ENCODE peak calls at places on chromosomes 1 and 21, in five cellular contexts. K is H9, F is trophoblast cell, X is mesendoderm, D is IMR-90. O is an unnamed sample.

GRCh38 chr1:183821309-183822080 is 16.6 kb downstream of the RGL1 start:
- DNase-seq in K (no peak), F (no peak), X (no peak), D (no peak), O (no peak)

GRCh38 chr1:53025034-53025777 is 36.8 kb upstream of the PODN start:
- DNase-seq in K (no peak), F (peak; percentile 86), X (peak; percentile 23), D (peak; percentile 87), O (no peak)

GRCh38 chr1:20705356-20705755 is 12.5 kb downstream of the KIF17 start:
- DNase-seq in K (no peak), F (no peak), X (peak; percentile 16), D (no peak), O (no peak)

GRCh38 chr1:30449428-30450147 is 273.8 kb downstream of the MATN1 start:
- DNase-seq in K (peak; percentile 13), F (no peak), X (no peak), D (no peak), O (no peak)

GRCh38 chr1:153192697-153193096 is 10.5 kb upstream of the LELP1 start:
- DNase-seq in K (peak; percentile 43), F (peak; percentile 57), X (peak; percentile 73), D (no peak), O (no peak)

GRCh38 chr1:201531551-201532425 is 7.1 kb upstream of the NAV1 start:
- DNase-seq in K (no peak), F (no peak), X (no peak), D (no peak), O (no peak)

GRCh38 chr1:230109871-230110667 is 43.0 kb downstream of the GALNT2 start:
- DNase-seq in K (no peak), F (no peak), X (no peak), D (peak; percentile 43), O (no peak)

GRCh38 chr1:206784471-206784903 is 12.2 kb upstream of the IL10 start:
- DNase-seq in K (no peak), F (no peak), X (no peak), D (no peak), O (no peak)

GRCh38 chr1:50978852-50979781 is 9.1 kb downstream of the CDKN2C start:
- DNase-seq in K (no peak), F (peak; percentile 18), X (peak; percentile 22), D (no peak), O (peak; percentile 47)

GRCh38 chr1:175287377-175287776 is 94.8 kb upstream of the KIAA0040 start:
- DNase-seq in K (no peak), F (no peak), X (no peak), D (no peak), O (no peak)

GRCh38 chr1:34396042-34396441 is 219.3 kb downstream of the C1orf94 start:
- DNase-seq in K (peak; percentile 35), F (no peak), X (peak; percentile 10), D (no peak), O (peak; percentile 19)

GRCh38 chr1:154351363-154352068 is 26.2 kb downstream of the ATP8B2 start:
- DNase-seq in K (no peak), F (no peak), X (no peak), D (no peak), O (no peak)

GRCh38 chr1:115400891-115401290 is 62.8 kb upstream of the NGF start:
- DNase-seq in K (no peak), F (no peak), X (no peak), D (no peak), O (no peak)

GRCh38 chr1:101465941-101466340 is 229.1 kb downstream of the S1PR1 start:
- DNase-seq in K (no peak), F (no peak), X (peak; percentile 18), D (no peak), O (no peak)

GRCh38 chr1:240092301-240093119 is 827 bp downstream of the FMN2 start:
- DNase-seq in K (peak; percentile 56), F (no peak), X (peak; percentile 80), D (peak; percentile 74), O (no peak)

GRCh38 chr21:28266061-28266460 is 726.6 kb downstream of the LTN1 start:
- DNase-seq in K (no peak), F (no peak), X (no peak), D (peak; percentile 48), O (no peak)

GRCh38 chr1:176880954-176881595 is 283.4 kb downstream of the ASTN1 start:
- DNase-seq in K (peak; percentile 81), F (peak; percentile 88), X (peak; percentile 88), D (peak; percentile 62), O (peak; percentile 64)

GRCh38 chr21:41664881-41665765 is 101.7 kb downstream of the RIPK4 start:
- DNase-seq in K (no peak), F (no peak), X (no peak), D (peak; percentile 67), O (no peak)

GRCh38 chr1:84827566-84827965 is 65.4 kb downstream of the LPAR3 start:
- DNase-seq in K (no peak), F (no peak), X (no peak), D (no peak), O (no peak)

DNA sequence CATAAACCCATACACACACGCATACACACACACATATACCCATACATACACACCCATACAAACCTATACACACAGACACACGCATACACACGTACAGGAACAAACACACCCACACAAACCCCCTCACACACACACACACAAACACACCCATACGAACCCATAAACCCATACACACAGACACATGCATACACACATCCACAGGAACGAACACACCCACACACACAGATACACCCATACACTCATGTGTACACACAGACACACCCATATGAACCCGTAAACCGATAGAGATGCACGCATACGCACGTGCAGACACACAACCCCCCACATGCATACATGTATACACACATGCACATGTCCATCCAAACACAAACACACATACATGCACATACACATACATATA is 9.5 kb downstream of the WNT9A start:
- DNase-seq in K (no peak), F (no peak), X (no peak), D (no peak), O (no peak)
- H3K79me1 ChIP-seq in K (no peaks in the 10 kb centered on the region), F (peaks cover 7% of the 10 kb centered on the region), X (no peaks in the 10 kb centered on the region), D (no peaks in the 10 kb centered on the region), O (peaks cover 2% of the 10 kb centered on the region)

GRCh38 chr1:227747382-227747781 is 12.1 kb downstream of the SNAP47 start:
- DNase-seq in K (no peak), F (no peak), X (no peak), D (no peak), O (no peak)

GRCh38 chr1:227745568-227745967 is 10.3 kb downstream of the SNAP47 start:
- DNase-seq in K (no peak), F (no peak), X (no peak), D (no peak), O (no peak)

GRCh38 chr1:227748496-227749182 is 13.4 kb downstream of the SNAP47 start:
- DNase-seq in K (no peak), F (no peak), X (no peak), D (no peak), O (no peak)

GRCh38 chr1:227747948-227748495 is 12.8 kb downstream of the SNAP47 start:
- DNase-seq in K (no peak), F (no peak), X (no peak), D (no peak), O (no peak)

GRCh38 chr1:227746676-227747075 is 11.4 kb downstream of the SNAP47 start:
- DNase-seq in K (no peak), F (no peak), X (no peak), D (no peak), O (no peak)
- H3K79me1 ChIP-seq in K (peaks cover 2% of the 10 kb centered on the region), F (no peaks in the 10 kb centered on the region), X (peaks cover 36% of the 10 kb centered on the region), D (peaks cover 35% of the 10 kb centered on the region), O (peaks cover 19% of the 10 kb centered on the region)

GRCh38 chr1:32767641-32768040 is 49.5 kb downstream of the YARS1 start:
- DNase-seq in K (no peak), F (no peak), X (no peak), D (peak; percentile 31), O (no peak)
- H3K79me1 ChIP-seq in K (no peaks in the 10 kb centered on the region), F (peaks cover 14% of the 10 kb centered on the region), X (peaks cover 10% of the 10 kb centered on the region), D (no peaks in the 10 kb centered on the region), O (peaks cover 18% of the 10 kb centered on the region)

GRCh38 chr1:33270379-33270778 is 14.1 kb downstream of the ZNF362 start:
- DNase-seq in K (no peak), F (no peak), X (no peak), D (no peak), O (no peak)
- H3K79me1 ChIP-seq in K (no peaks in the 10 kb centered on the region), F (no peaks in the 10 kb centered on the region), X (peaks cover 24% of the 10 kb centered on the region), D (peaks cover 40% of the 10 kb centered on the region), O (peaks cover 14% of the 10 kb centered on the region)

GRCh38 chr21:43931454-43931853 is 66.4 kb downstream of the AGPAT3 start:
- DNase-seq in K (no peak), F (no peak), X (no peak), D (no peak), O (no peak)
- H3K79me1 ChIP-seq in K (no peaks in the 10 kb centered on the region), F (no peaks in the 10 kb centered on the region), X (no peaks in the 10 kb centered on the region), D (peaks cover 22% of the 10 kb centered on the region), O (no peaks in the 10 kb centered on the region)

GRCh38 chr1:22806584-22806983 is 95.9 kb downstream of the EPHB2 start:
- DNase-seq in K (no peak), F (no peak), X (no peak), D (no peak), O (no peak)

GRCh38 chr1:22804969-22805671 is 94.5 kb downstream of the EPHB2 start:
- DNase-seq in K (no peak), F (no peak), X (no peak), D (no peak), O (no peak)

GRCh38 chr1:22807340-22807739 is 96.7 kb downstream of the EPHB2 start:
- DNase-seq in K (no peak), F (no peak), X (no peak), D (no peak), O (no peak)

GRCh38 chr1:22804333-22804906 is 93.8 kb downstream of the EPHB2 start:
- DNase-seq in K (no peak), F (no peak), X (no peak), D (peak; percentile 23), O (no peak)

GRCh38 chr1:22805672-22806038 is 95.0 kb downstream of the EPHB2 start:
- DNase-seq in K (peak; percentile 52), F (no peak), X (no peak), D (no peak), O (no peak)
- H3K79me1 ChIP-seq in K (no peaks in the 10 kb centered on the region), F (peaks cover 3% of the 10 kb centered on the region), X (no peaks in the 10 kb centered on the region), D (peaks cover 11% of the 10 kb centered on the region), O (no peaks in the 10 kb centered on the region)

GRCh38 chr21:46213620-46214286 is 14.8 kb downstream of the LSS start:
- DNase-seq in K (no peak), F (peak; percentile 92), X (no peak), D (no peak), O (no peak)

GRCh38 chr21:46210378-46211136 is 18.0 kb downstream of the LSS start:
- DNase-seq in K (no peak), F (no peak), X (peak; percentile 22), D (no peak), O (no peak)

GRCh38 chr21:46212721-46213484 is 15.7 kb downstream of the LSS start:
- DNase-seq in K (no peak), F (no peak), X (no peak), D (no peak), O (no peak)

GRCh38 chr21:46211376-46211775 is 17.2 kb downstream of the LSS start:
- DNase-seq in K (no peak), F (no peak), X (no peak), D (no peak), O (no peak)

GRCh38 chr21:46211786-46212720 is 16.5 kb downstream of the LSS start:
- DNase-seq in K (no peak), F (no peak), X (no peak), D (no peak), O (no peak)
- H3K79me1 ChIP-seq in K (no peaks in the 10 kb centered on the region), F (peaks cover 11% of the 10 kb centered on the region), X (peaks cover 9% of the 10 kb centered on the region), D (no peaks in the 10 kb centered on the region), O (peaks cover 2% of the 10 kb centered on the region)

GRCh38 chr1:22760453-22760852 is 49.8 kb downstream of the EPHB2 start:
- DNase-seq in K (no peak), F (no peak), X (no peak), D (peak; percentile 26), O (no peak)
- H3K79me1 ChIP-seq in K (no peaks in the 10 kb centered on the region), F (no peaks in the 10 kb centered on the region), X (no peaks in the 10 kb centered on the region), D (peaks cover 27% of the 10 kb centered on the region), O (peaks cover 3% of the 10 kb centered on the region)

GRCh38 chr1:19402031-19402430 is 83.3 kb downstream of the CAPZB start:
- DNase-seq in K (no peak), F (no peak), X (no peak), D (no peak), O (no peak)
- H3K79me1 ChIP-seq in K (peaks cover 8% of the 10 kb centered on the region), F (peaks cover 5% of the 10 kb centered on the region), X (peaks cover 40% of the 10 kb centered on the region), D (peaks cover 71% of the 10 kb centered on the region), O (peaks cover 30% of the 10 kb centered on the region)

O was measured in H1.